ENCODE peak calls at places on chromosomes 5 and 9, in five cellular contexts. One of them, this sample, is unnamed.

GRCh38 chr5:78221964-78222451 is 72.5 kb downstream of the AP3B1 start:
- DNase-seq in uterus: no peak
- DNase-seq in heart left ventricle: no peak
- DNase-seq in esophagus muscularis mucosa: no peak
- DNase-seq in stomach: no peak
- DNase-seq in this sample: no peak

GRCh38 chr5:94983861-94984535 is 300.9 kb downstream of the MCTP1 start:
- DNase-seq in uterus: no peak
- DNase-seq in heart left ventricle: no peak
- DNase-seq in esophagus muscularis mucosa: no peak
- DNase-seq in stomach: no peak
- DNase-seq in this sample: no peak

GRCh38 chr9:69180670-69181069 is 6.6 kb downstream of the TJP2 start:
- DNase-seq in uterus: peak
- DNase-seq in heart left ventricle: peak
- DNase-seq in esophagus muscularis mucosa: no peak
- DNase-seq in stomach: peak
- DNase-seq in this sample: no peak

GRCh38 chr5:14365831-14366435 is 215.7 kb upstream of the OTULINL start:
- DNase-seq in uterus: no peak
- DNase-seq in heart left ventricle: no peak
- DNase-seq in esophagus muscularis mucosa: no peak
- DNase-seq in stomach: no peak
- DNase-seq in this sample: no peak

GRCh38 chr5:122985954-122986721 is 50.4 kb downstream of the PPIC start:
- DNase-seq in uterus: no peak
- DNase-seq in heart left ventricle: no peak
- DNase-seq in esophagus muscularis mucosa: no peak
- DNase-seq in stomach: no peak
- DNase-seq in this sample: no peak

GRCh38 chr5:114311943-114312342 is 49.9 kb upstream of the KCNN2 start:
- DNase-seq in uterus: no peak
- DNase-seq in heart left ventricle: no peak
- DNase-seq in esophagus muscularis mucosa: no peak
- DNase-seq in stomach: no peak
- DNase-seq in this sample: no peak

GRCh38 chr9:127561491-127562270 is 50.4 kb upstream of the STXBP1 start:
- DNase-seq in uterus: peak
- DNase-seq in heart left ventricle: peak
- DNase-seq in esophagus muscularis mucosa: peak
- DNase-seq in stomach: peak
- DNase-seq in this sample: peak

GRCh38 chr5:173458819-173459218 is 130.6 kb upstream of the STC2 start:
- DNase-seq in uterus: no peak
- DNase-seq in heart left ventricle: no peak
- DNase-seq in esophagus muscularis mucosa: no peak
- DNase-seq in stomach: no peak
- DNase-seq in this sample: no peak

GRCh38 chr5:146993876-146994530 is 115.4 kb upstream of the PPP2R2B start:
- DNase-seq in uterus: no peak
- DNase-seq in heart left ventricle: no peak
- DNase-seq in esophagus muscularis mucosa: no peak
- DNase-seq in stomach: no peak
- DNase-seq in this sample: no peak

GRCh38 chr9:14203366-14204056 is 110.4 kb downstream of the NFIB start:
- DNase-seq in uterus: peak
- DNase-seq in heart left ventricle: peak
- DNase-seq in esophagus muscularis mucosa: no peak
- DNase-seq in stomach: peak
- DNase-seq in this sample: peak

GRCh38 chr9:130682490-130683121 is 11.0 kb upstream of the EXOSC2 start:
- DNase-seq in uterus: peak
- DNase-seq in heart left ventricle: peak
- DNase-seq in esophagus muscularis mucosa: no peak
- DNase-seq in stomach: peak
- DNase-seq in this sample: peak

GRCh38 chr5:11903614-11904269 is 504 bp downstream of the CTNND2 start:
- DNase-seq in uterus: no peak
- DNase-seq in heart left ventricle: no peak
- DNase-seq in esophagus muscularis mucosa: no peak
- DNase-seq in stomach: no peak
- DNase-seq in this sample: no peak

GRCh38 chr5:141100243-141100805 is at the start of gene PCDHB3:
- DNase-seq in uterus: peak
- DNase-seq in heart left ventricle: no peak
- DNase-seq in esophagus muscularis mucosa: no peak
- DNase-seq in stomach: no peak
- DNase-seq in this sample: no peak

GRCh38 chr5:65924366-65925093 is 1.8 kb upstream of the ERBIN start:
- DNase-seq in uterus: no peak
- DNase-seq in heart left ventricle: peak
- DNase-seq in esophagus muscularis mucosa: no peak
- DNase-seq in stomach: no peak
- DNase-seq in this sample: no peak

GRCh38 chr9:26975728-26976707 is 19.8 kb downstream of the IFT74 start:
- DNase-seq in uterus: no peak
- DNase-seq in heart left ventricle: peak
- DNase-seq in esophagus muscularis mucosa: no peak
- DNase-seq in stomach: peak
- DNase-seq in this sample: no peak

GRCh38 chr5:588406-588995 is 23.6 kb upstream of the CEP72 start:
- DNase-seq in uterus: no peak
- DNase-seq in heart left ventricle: no peak
- DNase-seq in esophagus muscularis mucosa: no peak
- DNase-seq in stomach: peak
- DNase-seq in this sample: no peak

GRCh38 chr5:59637878-59638580 is 255.5 kb downstream of the PDE4D start:
- DNase-seq in uterus: no peak
- DNase-seq in heart left ventricle: no peak
- DNase-seq in esophagus muscularis mucosa: no peak
- DNase-seq in stomach: no peak
- DNase-seq in this sample: no peak
- H3K27ac ChIP-seq in uterus: no peak
- H3K27ac ChIP-seq in heart left ventricle: no peak
- H3K27ac ChIP-seq in esophagus muscularis mucosa: no peak
- H3K27ac ChIP-seq in stomach: no peak
- H3K27ac ChIP-seq in this sample: no peak

GRCh38 chr5:58890265-58890664 is 307.4 kb downstream of the RAB3C start:
- DNase-seq in uterus: no peak
- DNase-seq in heart left ventricle: no peak
- DNase-seq in esophagus muscularis mucosa: no peak
- DNase-seq in stomach: no peak
- DNase-seq in this sample: no peak

GRCh38 chr5:58891971-58892343 is 309.1 kb downstream of the RAB3C start:
- DNase-seq in uterus: no peak
- DNase-seq in heart left ventricle: no peak
- DNase-seq in esophagus muscularis mucosa: no peak
- DNase-seq in stomach: no peak
- DNase-seq in this sample: no peak

GRCh38 chr5:58887721-58888409 is 305.0 kb downstream of the RAB3C start:
- DNase-seq in uterus: peak
- DNase-seq in heart left ventricle: peak
- DNase-seq in esophagus muscularis mucosa: no peak
- DNase-seq in stomach: no peak
- DNase-seq in this sample: peak

GRCh38 chr5:58893551-58893950 is 310.7 kb downstream of the RAB3C start:
- DNase-seq in uterus: no peak
- DNase-seq in heart left ventricle: no peak
- DNase-seq in esophagus muscularis mucosa: peak
- DNase-seq in stomach: no peak
- DNase-seq in this sample: no peak

DNA sequence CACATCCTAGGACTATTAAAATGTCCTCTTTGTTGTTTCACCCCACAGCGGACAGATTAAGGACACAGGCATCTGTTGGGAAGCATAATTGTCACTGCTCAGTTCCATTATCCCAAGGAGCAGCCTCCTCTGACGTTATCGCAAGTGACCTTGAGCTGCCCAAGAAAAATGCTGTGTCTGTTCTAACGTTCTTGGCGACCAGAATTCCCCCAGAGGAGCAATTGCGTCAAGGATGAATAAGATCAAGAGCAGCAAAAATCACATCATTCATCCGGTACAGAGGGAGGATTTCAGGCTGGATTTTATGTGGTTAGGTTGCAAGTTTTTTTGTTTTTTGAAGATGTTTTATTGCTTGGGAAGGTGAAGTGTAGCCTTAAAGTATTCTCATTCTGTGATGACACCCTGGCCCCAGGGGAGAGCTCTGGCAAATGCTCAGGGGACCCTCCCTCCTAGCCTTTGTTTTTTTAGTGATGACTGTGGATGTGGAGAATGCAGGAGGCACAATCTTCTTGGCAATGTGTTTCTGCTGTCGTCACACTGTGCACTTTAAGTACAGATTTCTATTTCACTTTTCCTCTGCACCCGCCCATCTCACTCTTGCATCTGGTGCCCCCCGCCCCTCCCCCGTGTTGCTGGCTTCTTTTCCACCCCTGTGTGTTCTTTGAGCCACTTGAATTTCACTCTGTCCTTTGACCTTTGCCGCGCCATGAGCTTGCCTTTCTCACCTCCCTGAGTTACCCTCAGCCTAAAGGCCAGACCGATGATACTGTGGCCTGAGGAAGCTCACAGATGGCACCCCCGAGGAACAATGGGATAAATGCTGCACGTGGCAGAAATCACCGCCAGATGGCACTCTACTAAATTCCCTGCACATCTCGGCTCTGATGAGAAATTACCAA is 308.4 kb downstream of the RAB3C start:
- DNase-seq in uterus: peak
- DNase-seq in heart left ventricle: peak
- DNase-seq in esophagus muscularis mucosa: peak
- DNase-seq in stomach: peak
- DNase-seq in this sample: peak
- TF ChIP-seq CTCF in uterus: peak
- TF ChIP-seq CTCF in heart left ventricle: peak
- TF ChIP-seq CTCF in esophagus muscularis mucosa: peak
- TF ChIP-seq CTCF in stomach: no peak
- TF ChIP-seq CTCF in this sample: peak

GRCh38 chr5:129656952-129657351 is 90.9 kb upstream of the MINAR2 start:
- DNase-seq in uterus: no peak
- DNase-seq in heart left ventricle: no peak
- DNase-seq in esophagus muscularis mucosa: no peak
- DNase-seq in stomach: no peak
- DNase-seq in this sample: no peak
- H3K27ac ChIP-seq in uterus: no peak
- H3K27ac ChIP-seq in heart left ventricle: no peak
- H3K27ac ChIP-seq in esophagus muscularis mucosa: no peak
- H3K27ac ChIP-seq in stomach: no peak
- H3K27ac ChIP-seq in this sample: no peak

DNA sequence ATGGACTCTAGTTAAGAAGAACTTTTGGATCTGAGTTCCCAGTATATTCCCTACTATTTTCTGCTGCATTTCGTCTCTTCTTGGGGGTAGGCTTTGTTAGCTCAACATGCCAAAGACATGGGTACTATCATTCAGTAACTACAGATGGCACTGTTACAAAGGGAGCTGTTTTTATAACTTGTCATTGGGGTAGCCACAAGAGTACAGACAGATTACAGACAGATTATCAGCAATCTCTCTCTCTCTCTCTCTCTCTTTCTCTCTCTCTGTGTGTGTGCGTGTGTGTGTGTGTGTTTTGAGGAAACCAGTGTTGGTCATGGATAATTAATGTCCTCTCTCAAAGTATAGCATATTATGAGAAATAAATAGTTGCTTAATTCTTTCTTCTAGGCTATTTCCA is 116.1 kb downstream of the WDR70 start:
- DNase-seq in uterus: no peak
- DNase-seq in heart left ventricle: no peak
- DNase-seq in esophagus muscularis mucosa: no peak
- DNase-seq in stomach: no peak
- DNase-seq in this sample: no peak
- TF ChIP-seq CTCF in uterus: no peak
- TF ChIP-seq CTCF in heart left ventricle: no peak
- TF ChIP-seq CTCF in esophagus muscularis mucosa: no peak
- TF ChIP-seq CTCF in stomach: no peak
- TF ChIP-seq CTCF in this sample: peak

GRCh38 chr5:148926207-148926606 is 99.8 kb downstream of the ADRB2 start:
- DNase-seq in uterus: no peak
- DNase-seq in heart left ventricle: no peak
- DNase-seq in esophagus muscularis mucosa: no peak
- DNase-seq in stomach: no peak
- DNase-seq in this sample: no peak
- H3K27ac ChIP-seq in uterus: no peak
- H3K27ac ChIP-seq in heart left ventricle: no peak
- H3K27ac ChIP-seq in esophagus muscularis mucosa: no peak
- H3K27ac ChIP-seq in stomach: no peak
- H3K27ac ChIP-seq in this sample: no peak

DNA sequence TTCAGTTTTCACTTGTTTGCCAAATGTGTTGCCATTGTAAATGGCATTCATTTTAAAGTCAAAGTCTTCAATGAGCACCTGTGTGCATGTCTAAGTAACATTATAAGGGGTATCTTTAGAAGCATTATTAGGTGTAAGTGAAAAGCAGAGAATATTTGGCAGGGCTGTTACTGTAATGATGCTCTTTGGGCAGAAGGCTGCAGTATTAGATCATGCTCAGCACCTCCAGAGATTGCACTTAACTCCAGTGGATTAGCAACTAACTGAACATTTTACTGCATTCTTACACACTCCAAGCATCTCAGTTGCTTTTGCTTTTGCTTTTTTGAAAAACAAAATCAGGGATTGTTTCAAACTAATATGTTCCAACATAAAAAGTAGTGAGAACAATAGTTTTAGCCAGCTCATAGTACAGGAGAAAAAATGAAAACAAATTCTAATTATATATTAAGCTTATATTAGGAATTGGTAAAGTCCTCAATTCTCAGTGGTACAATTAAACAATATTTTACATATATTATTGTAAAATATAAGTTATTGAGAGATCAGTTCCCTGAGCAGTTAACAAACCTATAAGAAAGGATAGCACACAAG is 1740.9 kb upstream of the CDH9 start:
- DNase-seq in uterus: no peak
- DNase-seq in heart left ventricle: no peak
- DNase-seq in esophagus muscularis mucosa: no peak
- DNase-seq in stomach: no peak
- DNase-seq in this sample: no peak
- TF ChIP-seq CTCF in uterus: no peak
- TF ChIP-seq CTCF in heart left ventricle: no peak
- TF ChIP-seq CTCF in esophagus muscularis mucosa: no peak
- TF ChIP-seq CTCF in stomach: no peak
- TF ChIP-seq CTCF in this sample: no peak

This sample was measured in gastrocnemius medialis.